ENCODE peak calls at places on chromosomes 16 and 17, in six cellular contexts. One of them, this sample, is unnamed.

GRCh38 chr17:35801583-35802224 is 6.3 kb upstream of the MMP28 start:
- DNase-seq in CD8-positive, alpha-beta T cell: peak
- DNase-seq in IMR-90: no peak
- DNase-seq in dorsolateral prefrontal cortex: peak
- DNase-seq in cardiac fibroblast: peak
- DNase-seq in gastrocnemius medialis: peak
- DNase-seq in this sample: peak

GRCh38 chr16:21300309-21301167 is 22.4 kb upstream of the CRYM start:
- DNase-seq in CD8-positive, alpha-beta T cell: no peak
- DNase-seq in dorsolateral prefrontal cortex: peak
- DNase-seq in cardiac fibroblast: peak
- DNase-seq in gastrocnemius medialis: peak
- DNase-seq in IMR-90: peak
- DNase-seq in this sample: peak

GRCh38 chr16:56244612-56245011 is 53.3 kb downstream of the GNAO1 start:
- DNase-seq in cardiac fibroblast: no peak
- DNase-seq in dorsolateral prefrontal cortex: no peak
- DNase-seq in CD8-positive, alpha-beta T cell: no peak
- DNase-seq in IMR-90: no peak
- DNase-seq in gastrocnemius medialis: no peak
- DNase-seq in this sample: no peak

GRCh38 chr16:21159281-21159951 is 942 bp downstream of the LDAF1 start:
- DNase-seq in dorsolateral prefrontal cortex: no peak
- DNase-seq in IMR-90: no peak
- DNase-seq in cardiac fibroblast: no peak
- DNase-seq in CD8-positive, alpha-beta T cell: peak
- DNase-seq in gastrocnemius medialis: peak
- DNase-seq in this sample: peak

GRCh38 chr17:40727447-40728231 is 24.1 kb upstream of the KRT24 start:
- DNase-seq in CD8-positive, alpha-beta T cell: no peak
- DNase-seq in dorsolateral prefrontal cortex: no peak
- DNase-seq in IMR-90: peak
- DNase-seq in cardiac fibroblast: peak
- DNase-seq in gastrocnemius medialis: no peak
- DNase-seq in this sample: peak

GRCh38 chr17:21678451-21679081 is 13.8 kb upstream of the KCNJ18 start:
- DNase-seq in IMR-90: no peak
- DNase-seq in CD8-positive, alpha-beta T cell: no peak
- DNase-seq in gastrocnemius medialis: no peak
- DNase-seq in cardiac fibroblast: no peak
- DNase-seq in dorsolateral prefrontal cortex: peak
- DNase-seq in this sample: no peak

GRCh38 chr17:7138800-7139381 is 24.3 kb upstream of the ASGR2 start:
- DNase-seq in IMR-90: no peak
- DNase-seq in gastrocnemius medialis: no peak
- DNase-seq in dorsolateral prefrontal cortex: no peak
- DNase-seq in cardiac fibroblast: peak
- DNase-seq in CD8-positive, alpha-beta T cell: no peak
- DNase-seq in this sample: no peak

GRCh38 chr16:81585785-81586184 is 141.2 kb downstream of the CMIP start:
- DNase-seq in cardiac fibroblast: peak
- DNase-seq in IMR-90: no peak
- DNase-seq in dorsolateral prefrontal cortex: no peak
- DNase-seq in gastrocnemius medialis: no peak
- DNase-seq in CD8-positive, alpha-beta T cell: no peak
- DNase-seq in this sample: no peak

GRCh38 chr17:65155622-65156021 is 18.5 kb downstream of the RGS9 start:
- DNase-seq in gastrocnemius medialis: no peak
- DNase-seq in dorsolateral prefrontal cortex: no peak
- DNase-seq in IMR-90: no peak
- DNase-seq in cardiac fibroblast: no peak
- DNase-seq in CD8-positive, alpha-beta T cell: no peak
- DNase-seq in this sample: peak

GRCh38 chr16:81486555-81487061 is 42.0 kb downstream of the CMIP start:
- DNase-seq in cardiac fibroblast: peak
- DNase-seq in IMR-90: peak
- DNase-seq in dorsolateral prefrontal cortex: no peak
- DNase-seq in CD8-positive, alpha-beta T cell: no peak
- DNase-seq in gastrocnemius medialis: no peak
- DNase-seq in this sample: no peak

GRCh38 chr17:15966879-15967248 is 21.9 kb downstream of the ADORA2B start:
- DNase-seq in CD8-positive, alpha-beta T cell: no peak
- DNase-seq in IMR-90: no peak
- DNase-seq in gastrocnemius medialis: no peak
- DNase-seq in dorsolateral prefrontal cortex: no peak
- DNase-seq in cardiac fibroblast: no peak
- DNase-seq in this sample: no peak

GRCh38 chr17:6940186-6940649 is 55.6 kb upstream of the ALOX12 start:
- DNase-seq in cardiac fibroblast: peak
- DNase-seq in IMR-90: no peak
- DNase-seq in dorsolateral prefrontal cortex: no peak
- DNase-seq in CD8-positive, alpha-beta T cell: no peak
- DNase-seq in gastrocnemius medialis: peak
- DNase-seq in this sample: no peak

GRCh38 chr17:57034807-57035754 is 50.0 kb upstream of the AKAP1 start:
- DNase-seq in CD8-positive, alpha-beta T cell: no peak
- DNase-seq in IMR-90: no peak
- DNase-seq in dorsolateral prefrontal cortex: no peak
- DNase-seq in cardiac fibroblast: no peak
- DNase-seq in gastrocnemius medialis: no peak
- DNase-seq in this sample: no peak

GRCh38 chr16:82081271-82081670 is 46.2 kb downstream of the HSD17B2 start:
- DNase-seq in gastrocnemius medialis: no peak
- DNase-seq in dorsolateral prefrontal cortex: no peak
- DNase-seq in IMR-90: no peak
- DNase-seq in CD8-positive, alpha-beta T cell: no peak
- DNase-seq in cardiac fibroblast: no peak
- DNase-seq in this sample: no peak

GRCh38 chr17:45305532-45306087 is 11.2 kb downstream of the MAP3K14 start:
- DNase-seq in gastrocnemius medialis: no peak
- DNase-seq in CD8-positive, alpha-beta T cell: no peak
- DNase-seq in IMR-90: peak
- DNase-seq in cardiac fibroblast: peak
- DNase-seq in dorsolateral prefrontal cortex: no peak
- DNase-seq in this sample: no peak

GRCh38 chr16:642189-643049 is 791 bp downstream of the MCRIP2 start:
- DNase-seq in dorsolateral prefrontal cortex: no peak
- DNase-seq in IMR-90: no peak
- DNase-seq in CD8-positive, alpha-beta T cell: no peak
- DNase-seq in gastrocnemius medialis: no peak
- DNase-seq in cardiac fibroblast: peak
- DNase-seq in this sample: peak

DNA sequence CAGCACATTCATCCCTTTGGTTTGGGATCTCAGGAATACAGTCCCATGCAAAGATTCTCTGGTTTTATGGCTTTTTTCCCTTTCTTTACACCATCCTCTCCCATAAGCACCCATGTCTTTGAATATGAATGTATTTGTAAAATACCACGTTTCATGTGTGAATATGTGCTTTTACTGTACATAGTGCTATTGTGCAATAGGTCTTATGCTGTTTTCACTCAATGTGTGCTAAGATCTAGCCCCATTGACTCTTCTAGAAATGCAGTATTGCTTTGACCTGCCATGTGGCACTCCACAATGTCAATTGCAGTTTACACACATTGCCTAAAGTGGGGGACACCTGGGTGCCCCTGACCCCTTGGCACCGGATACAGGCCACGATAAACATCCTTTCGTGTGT is 10.1 kb upstream of the SPNS1 start:
- DNase-seq in gastrocnemius medialis: no peak
- DNase-seq in dorsolateral prefrontal cortex: no peak
- DNase-seq in CD8-positive, alpha-beta T cell: no peak
- DNase-seq in cardiac fibroblast: no peak
- DNase-seq in IMR-90: no peak
- DNase-seq in this sample: no peak
- TF ChIP-seq CTCF in gastrocnemius medialis: no peak
- TF ChIP-seq CTCF in dorsolateral prefrontal cortex: no peak
- TF ChIP-seq CTCF in CD8-positive, alpha-beta T cell: no peak
- TF ChIP-seq CTCF in cardiac fibroblast: no peak
- TF ChIP-seq CTCF in IMR-90: no peak
- TF ChIP-seq CTCF in this sample: no peak

DNA sequence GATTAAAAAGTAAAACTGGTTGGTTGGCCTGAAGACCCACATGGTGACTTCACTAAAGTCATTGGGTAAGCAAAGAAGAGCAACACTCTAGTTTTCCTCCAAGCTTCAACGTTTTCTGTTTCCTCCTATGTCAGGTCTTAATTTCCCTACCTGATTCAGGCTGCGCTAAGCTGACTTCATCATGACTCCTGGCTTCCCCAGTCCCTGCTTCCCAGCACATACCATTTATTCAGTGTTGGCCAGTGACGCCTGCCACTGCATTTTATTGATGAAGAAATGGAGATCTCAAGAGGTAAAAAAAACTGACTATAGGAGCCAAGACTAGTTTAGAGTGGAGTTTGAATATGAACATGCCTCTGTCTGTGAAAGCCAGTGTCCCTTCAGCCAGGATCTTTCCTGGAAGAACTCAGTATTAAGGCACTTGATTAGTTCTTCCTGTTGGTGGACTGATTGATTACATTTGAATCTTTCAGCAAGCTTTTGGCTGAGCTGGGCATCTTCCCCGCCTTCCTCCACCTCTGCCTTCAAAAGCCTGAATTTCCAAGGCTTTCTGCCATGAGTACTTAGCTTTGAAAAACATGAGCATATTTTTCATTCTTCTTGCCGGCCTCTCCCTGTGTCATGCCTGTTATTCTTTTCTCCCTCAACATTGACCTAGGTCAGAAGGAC is 645.5 kb downstream of the WWOX start:
- DNase-seq in dorsolateral prefrontal cortex: no peak
- DNase-seq in gastrocnemius medialis: no peak
- DNase-seq in CD8-positive, alpha-beta T cell: no peak
- DNase-seq in cardiac fibroblast: no peak
- DNase-seq in IMR-90: no peak
- DNase-seq in this sample: no peak
- H3K4me3 ChIP-seq in dorsolateral prefrontal cortex: no peak
- H3K4me3 ChIP-seq in gastrocnemius medialis: no peak
- H3K4me3 ChIP-seq in CD8-positive, alpha-beta T cell: no peak
- H3K4me3 ChIP-seq in cardiac fibroblast: no peak
- H3K4me3 ChIP-seq in IMR-90: no peak
- H3K4me3 ChIP-seq in this sample: no peak

GRCh38 chr17:75260679-75261335 is 599 bp downstream of the GGA3 start:
- DNase-seq in cardiac fibroblast: peak
- DNase-seq in CD8-positive, alpha-beta T cell: no peak
- DNase-seq in dorsolateral prefrontal cortex: no peak
- DNase-seq in IMR-90: peak
- DNase-seq in gastrocnemius medialis: no peak
- DNase-seq in this sample: peak
- TF ChIP-seq CTCF in cardiac fibroblast: no peak
- TF ChIP-seq CTCF in CD8-positive, alpha-beta T cell: no peak
- TF ChIP-seq CTCF in dorsolateral prefrontal cortex: no peak
- TF ChIP-seq CTCF in IMR-90: no peak
- TF ChIP-seq CTCF in gastrocnemius medialis: no peak
- TF ChIP-seq CTCF in this sample: no peak

GRCh38 chr17:39660011-39660360 is 5.2 kb upstream of the TCAP start:
- DNase-seq in dorsolateral prefrontal cortex: no peak
- DNase-seq in cardiac fibroblast: no peak
- DNase-seq in IMR-90: no peak
- DNase-seq in CD8-positive, alpha-beta T cell: no peak
- DNase-seq in gastrocnemius medialis: no peak
- DNase-seq in this sample: no peak
- H3K4me3 ChIP-seq in dorsolateral prefrontal cortex: no peak
- H3K4me3 ChIP-seq in cardiac fibroblast: no peak
- H3K4me3 ChIP-seq in IMR-90: no peak
- H3K4me3 ChIP-seq in CD8-positive, alpha-beta T cell: peak
- H3K4me3 ChIP-seq in gastrocnemius medialis: no peak
- H3K4me3 ChIP-seq in this sample: no peak

GRCh38 chr16:88817785-88818609 is 6.3 kb upstream of the APRT start:
- DNase-seq in gastrocnemius medialis: no peak
- DNase-seq in IMR-90: peak
- DNase-seq in cardiac fibroblast: no peak
- DNase-seq in dorsolateral prefrontal cortex: no peak
- DNase-seq in CD8-positive, alpha-beta T cell: no peak
- DNase-seq in this sample: no peak

GRCh38 chr16:88814144-88814502 is 2.4 kb upstream of the APRT start:
- DNase-seq in CD8-positive, alpha-beta T cell: no peak
- DNase-seq in cardiac fibroblast: no peak
- DNase-seq in IMR-90: no peak
- DNase-seq in dorsolateral prefrontal cortex: no peak
- DNase-seq in gastrocnemius medialis: no peak
- DNase-seq in this sample: no peak

GRCh38 chr16:88816736-88817535 is 5.2 kb upstream of the APRT start:
- DNase-seq in gastrocnemius medialis: no peak
- DNase-seq in CD8-positive, alpha-beta T cell: no peak
- DNase-seq in IMR-90: no peak
- DNase-seq in cardiac fibroblast: no peak
- DNase-seq in dorsolateral prefrontal cortex: no peak
- DNase-seq in this sample: no peak

GRCh38 chr16:88815227-88815626 is 3.5 kb upstream of the APRT start:
- DNase-seq in dorsolateral prefrontal cortex: no peak
- DNase-seq in cardiac fibroblast: no peak
- DNase-seq in IMR-90: no peak
- DNase-seq in gastrocnemius medialis: no peak
- DNase-seq in CD8-positive, alpha-beta T cell: no peak
- DNase-seq in this sample: no peak

DNA sequence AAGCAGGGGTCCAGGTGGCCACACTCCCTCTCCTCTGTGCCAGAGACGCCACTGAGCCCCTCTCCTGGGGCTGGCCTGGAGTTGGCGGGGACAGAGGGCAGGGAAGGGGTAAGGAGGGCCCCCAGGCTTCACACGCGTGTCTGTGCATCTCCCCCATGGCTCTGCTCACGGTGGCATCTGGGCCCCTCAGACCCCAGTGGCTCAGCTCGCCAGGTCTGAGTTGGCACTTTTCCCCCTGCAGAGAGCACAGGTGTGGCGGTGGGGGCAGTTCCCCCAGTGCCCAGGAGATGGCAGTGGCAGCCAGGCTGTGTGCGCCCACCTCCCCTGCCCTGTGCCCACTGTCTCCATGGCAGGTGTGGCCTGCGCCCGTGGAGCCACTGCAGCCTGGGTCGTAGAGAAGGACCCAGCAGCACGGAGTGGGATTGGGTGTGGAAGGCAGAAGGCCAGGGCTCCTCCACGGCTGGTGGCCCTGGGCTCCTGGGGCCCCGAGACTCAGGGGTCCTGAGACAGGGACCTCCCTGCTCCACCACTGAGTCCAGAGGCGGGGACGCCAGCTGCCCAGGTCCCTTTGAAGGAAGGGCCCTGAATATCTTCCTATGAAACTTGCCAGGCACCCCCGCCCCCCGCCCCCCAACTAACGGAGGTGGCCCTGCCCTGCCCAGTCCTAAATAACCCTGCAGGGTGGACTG is 4.3 kb upstream of the APRT start:
- DNase-seq in IMR-90: no peak
- DNase-seq in cardiac fibroblast: no peak
- DNase-seq in CD8-positive, alpha-beta T cell: peak
- DNase-seq in dorsolateral prefrontal cortex: no peak
- DNase-seq in gastrocnemius medialis: no peak
- DNase-seq in this sample: peak
- TF ChIP-seq CTCF in IMR-90: peak
- TF ChIP-seq CTCF in cardiac fibroblast: peak
- TF ChIP-seq CTCF in CD8-positive, alpha-beta T cell: peak
- TF ChIP-seq CTCF in dorsolateral prefrontal cortex: no peak
- TF ChIP-seq CTCF in gastrocnemius medialis: peak
- TF ChIP-seq CTCF in this sample: peak

GRCh38 chr16:11794447-11794846 is 2.6 kb downstream of the ZC3H7A start:
- DNase-seq in gastrocnemius medialis: no peak
- DNase-seq in CD8-positive, alpha-beta T cell: no peak
- DNase-seq in IMR-90: no peak
- DNase-seq in cardiac fibroblast: no peak
- DNase-seq in dorsolateral prefrontal cortex: no peak
- DNase-seq in this sample: no peak
- H3K4me3 ChIP-seq in gastrocnemius medialis: no peak
- H3K4me3 ChIP-seq in CD8-positive, alpha-beta T cell: no peak
- H3K4me3 ChIP-seq in IMR-90: no peak
- H3K4me3 ChIP-seq in cardiac fibroblast: no peak
- H3K4me3 ChIP-seq in dorsolateral prefrontal cortex: no peak
- H3K4me3 ChIP-seq in this sample: no peak

GRCh38 chr17:67628580-67629013 is 89.1 kb upstream of the NOL11 start:
- DNase-seq in dorsolateral prefrontal cortex: no peak
- DNase-seq in IMR-90: no peak
- DNase-seq in gastrocnemius medialis: no peak
- DNase-seq in cardiac fibroblast: no peak
- DNase-seq in CD8-positive, alpha-beta T cell: no peak
- DNase-seq in this sample: peak
- TF ChIP-seq CTCF in dorsolateral prefrontal cortex: no peak
- TF ChIP-seq CTCF in IMR-90: peak
- TF ChIP-seq CTCF in gastrocnemius medialis: no peak
- TF ChIP-seq CTCF in cardiac fibroblast: no peak
- TF ChIP-seq CTCF in CD8-positive, alpha-beta T cell: no peak
- TF ChIP-seq CTCF in this sample: peak

This sample was measured in GM12865.